ENCODE peak calls at places on chromosomes 4 and X, in five cellular contexts. F is activated B cell treated with CpG ODN at 0.5 μM for 24 hours, J is neural crest cell, N is heart right ventricle, W is uterus. I is an unnamed sample.

GRCh38 chrX:130176354-130176776 is 4.6 kb downstream of the RAB33A start:
- DNase-seq in F (no peak), J (no peak), N (no peak), W (no peak), I (peak; percentile 20)

GRCh38 chrX:144946696-144947095 is 300.6 kb upstream of the SPANXN1 start:
- DNase-seq in F (no peak), J (no peak), N (no peak), W (no peak), I (no peak)

GRCh38 chr4:4651811-4652609 is 110.2 kb upstream of the STX18 start:
- DNase-seq in F (no peak), J (no peak), N (no peak), W (no peak), I (no peak)

GRCh38 chr4:29970626-29971025 is 749.5 kb upstream of the PCDH7 start:
- DNase-seq in F (no peak), J (no peak), N (no peak), W (no peak), I (peak; percentile 56)

GRCh38 chr4:156255608-156256007 is 301.9 kb upstream of the CTSO start:
- DNase-seq in F (no peak), J (no peak), N (no peak), W (no peak), I (no peak)

GRCh38 chr4:185644408-185644807 is 109.1 kb upstream of the PDLIM3 start:
- DNase-seq in F (no peak), J (no peak), N (no peak), W (no peak), I (no peak)

GRCh38 chr4:78954048-78954666 is 14.9 kb upstream of the PAQR3 start:
- DNase-seq in F (no peak), J (peak; percentile 22), N (no peak), W (no peak), I (peak; percentile 22)

GRCh38 chr4:151537726-151538125 is 128.8 kb downstream of the FHIP1A start:
- DNase-seq in F (no peak), J (no peak), N (no peak), W (peak; percentile 62), I (no peak)

GRCh38 chr4:124389591-124389990 is 322.9 kb downstream of the ANKRD50 start:
- DNase-seq in F (no peak), J (no peak), N (no peak), W (no peak), I (peak; percentile 37)

GRCh38 chr4:124555959-124556358 is 156.6 kb downstream of the ANKRD50 start:
- DNase-seq in F (no peak), J (no peak), N (no peak), W (no peak), I (no peak)

GRCh38 chr4:119010909-119011606 is 122.4 kb downstream of the SYNPO2 start:
- DNase-seq in F (no peak), J (no peak), N (no peak), W (peak; percentile 36), I (no peak)

GRCh38 chr4:6681191-6681590 is 12.5 kb upstream of the S100P start:
- DNase-seq in F (no peak), J (no peak), N (no peak), W (no peak), I (no peak)

GRCh38 chr4:101753702-101754101 is 36.8 kb upstream of the BANK1 start:
- DNase-seq in F (no peak), J (no peak), N (no peak), W (no peak), I (peak; percentile 51)

GRCh38 chr4:13559414-13559813 is 15.1 kb upstream of the NKX3-2 start:
- DNase-seq in F (no peak), J (no peak), N (no peak), W (no peak), I (peak; percentile 68)

GRCh38 chr4:13481569-13481968 is 2.6 kb downstream of the RAB28 start:
- DNase-seq in F (no peak), J (no peak), N (no peak), W (no peak), I (peak; percentile 69)

GRCh38 chrX:137118536-137118935 is 84.7 kb upstream of the GPR101 start:
- DNase-seq in F (no peak), J (no peak), N (no peak), W (no peak), I (peak; percentile 47)

GRCh38 chr4:122152699-122153328 is 683 bp downstream of the BLTP1 start:
- DNase-seq in F (no peak), J (peak; percentile 33), N (peak; percentile 13), W (peak; percentile 33), I (peak; percentile 21)

GRCh38 chr4:184819786-184820185 is 6.0 kb downstream of the ACSL1 start:
- DNase-seq in F (no peak), J (no peak), N (no peak), W (no peak), I (no peak)

GRCh38 chr4:26235500-26235899 is 85.3 kb upstream of the RBPJ start:
- DNase-seq in F (no peak), J (no peak), N (peak; percentile 13), W (peak; percentile 35), I (peak; percentile 88)

GRCh38 chr4:182318256-182318655 is 75.1 kb downstream of the TENM3 start:
- DNase-seq in F (no peak), J (no peak), N (no peak), W (no peak), I (peak; percentile 34)

GRCh38 chrX:37995428-37995827 is 10.9 kb upstream of the SYTL5 start:
- DNase-seq in F (no peak), J (no peak), N (no peak), W (no peak), I (no peak)

GRCh38 chrX:37989304-37989703 is 17.0 kb upstream of the SYTL5 start:
- DNase-seq in F (no peak), J (no peak), N (no peak), W (no peak), I (no peak)

GRCh38 chrX:37997096-37997495 is 9.3 kb upstream of the SYTL5 start:
- DNase-seq in F (no peak), J (no peak), N (no peak), W (no peak), I (no peak)

GRCh38 chrX:37998586-37999267 is 7.6 kb upstream of the SYTL5 start:
- DNase-seq in F (no peak), J (no peak), N (no peak), W (no peak), I (peak; percentile 83)

DNA sequence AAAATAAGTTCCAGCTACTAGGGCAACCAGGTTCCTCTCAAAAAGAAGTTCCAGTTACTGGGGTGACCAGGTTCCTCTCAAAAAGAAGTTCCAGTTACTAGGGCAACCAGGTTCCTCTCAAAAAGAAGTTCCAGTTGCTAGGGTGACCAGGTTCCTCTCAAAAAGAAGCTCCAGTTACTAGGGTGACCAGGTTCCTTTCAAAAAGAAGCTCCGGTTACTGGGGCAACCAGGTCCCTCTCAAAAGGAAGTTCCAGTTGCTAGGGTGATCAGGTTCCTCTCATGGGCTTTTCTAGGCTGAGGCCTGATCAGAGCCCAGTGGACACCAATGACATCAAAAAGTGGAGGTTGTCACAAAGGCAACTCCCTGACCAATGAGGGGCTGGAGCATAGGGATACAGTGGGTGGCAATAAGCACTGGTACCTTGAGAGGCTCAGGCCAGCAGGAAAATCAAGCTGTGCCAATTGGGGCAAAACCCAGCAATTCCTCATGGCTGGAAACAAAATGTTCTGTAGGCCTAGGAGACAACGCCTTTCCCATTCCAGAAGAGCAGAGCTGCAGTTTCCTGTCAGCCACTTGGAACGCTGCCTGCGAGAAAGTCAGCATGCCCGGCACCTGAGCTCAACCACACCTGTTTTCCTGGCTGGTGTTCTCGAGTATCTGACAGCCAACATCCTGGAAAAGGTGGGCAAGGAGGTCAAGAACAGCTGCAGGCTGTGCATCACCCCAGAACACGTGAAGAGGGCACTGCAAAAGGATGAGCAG is 12.3 kb upstream of the SYTL5 start:
- DNase-seq in F (no peak), J (no peak), N (no peak), W (no peak), I (peak; percentile 63)
- TF ChIP-seq CTCF in F (no peak), J (no peak), N (no peak), W (no peak), I (peak; percentile 23)

GRCh38 chr4:53313510-53313909 is 52.4 kb downstream of the SCFD2 start:
- DNase-seq in F (no peak), J (peak; percentile 11), N (no peak), W (no peak), I (peak; percentile 38)
- TF ChIP-seq CTCF in F (no peak), J (peak; percentile 35), N (peak; percentile 7), W (no peak), I (peak; percentile 39)

GRCh38 chr4:96352051-96352517 is 512.2 kb downstream of the PDHA2 start:
- DNase-seq in F (no peak), J (peak; percentile 17), N (no peak), W (no peak), I (peak; percentile 40)
- TF ChIP-seq CTCF in F (no peak), J (peak; percentile 63), N (peak; percentile 37), W (no peak), I (peak; percentile 41)

DNA sequence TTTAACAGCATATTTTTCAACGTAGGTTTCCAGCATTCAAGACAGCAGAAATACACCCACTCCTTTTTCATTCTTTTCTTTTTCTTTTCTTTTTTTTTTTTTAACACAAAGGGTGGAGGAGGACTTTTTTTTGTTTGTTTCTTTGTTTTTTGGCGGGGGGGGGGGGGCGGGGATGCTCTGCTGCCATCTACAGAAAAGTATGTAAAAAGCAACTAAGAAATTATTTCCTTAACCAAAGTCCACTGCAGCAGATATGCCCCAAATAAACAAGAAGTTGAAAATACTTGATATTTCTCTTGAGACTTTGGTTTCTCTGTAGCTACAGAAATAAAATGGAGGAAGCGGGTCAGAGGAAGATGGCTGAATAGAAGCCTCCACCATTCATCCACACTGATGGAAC is 63.2 kb upstream of the PBDC1 start:
- DNase-seq in F (no peak), J (no peak), N (no peak), W (no peak), I (no peak)
- TF ChIP-seq CTCF in F (no peak), J (no peak), N (no peak), W (no peak), I (no peak)

DNA sequence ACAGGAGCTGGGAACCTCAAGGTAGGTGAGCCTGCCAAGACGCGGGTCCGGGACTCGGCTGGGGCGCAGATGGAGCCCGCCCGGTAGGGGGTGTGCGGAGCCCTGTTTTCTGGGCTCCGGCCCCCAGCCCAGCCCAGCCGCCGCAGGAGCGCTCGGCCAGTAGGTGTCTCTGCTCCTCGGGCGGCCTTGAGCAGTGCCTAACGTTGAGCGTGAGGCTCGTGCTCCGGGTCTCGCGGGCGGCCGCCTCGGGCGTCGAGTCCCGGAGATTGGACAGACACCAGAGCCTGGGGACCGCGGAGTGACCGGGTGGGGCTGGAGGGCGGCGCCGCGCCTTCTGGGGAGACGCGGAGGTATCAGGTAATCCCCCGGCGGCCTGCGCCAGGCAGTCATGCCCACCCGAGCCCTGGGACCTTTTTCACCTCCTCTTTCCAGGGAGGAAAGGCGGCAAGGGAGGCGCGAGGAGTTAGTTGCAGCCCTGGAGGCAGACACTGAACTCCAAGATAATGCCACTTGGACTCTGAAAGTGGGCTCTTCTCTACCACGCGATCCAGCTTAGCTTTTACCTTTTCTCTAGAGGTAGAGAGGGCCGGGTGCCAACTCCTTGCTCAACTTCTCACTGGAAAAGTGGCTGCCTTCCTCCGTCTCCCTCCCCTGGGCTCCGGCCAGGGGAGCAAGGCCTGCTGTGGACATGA is 14.5 kb upstream of the FGG start:
- DNase-seq in F (peak; percentile 46), J (peak; percentile 66), N (no peak), W (peak; percentile 28), I (peak; percentile 70)
- TF ChIP-seq CTCF in F (no peak), J (peak; percentile 75), N (peak; percentile 29), W (no peak), I (peak; percentile 60)

DNA sequence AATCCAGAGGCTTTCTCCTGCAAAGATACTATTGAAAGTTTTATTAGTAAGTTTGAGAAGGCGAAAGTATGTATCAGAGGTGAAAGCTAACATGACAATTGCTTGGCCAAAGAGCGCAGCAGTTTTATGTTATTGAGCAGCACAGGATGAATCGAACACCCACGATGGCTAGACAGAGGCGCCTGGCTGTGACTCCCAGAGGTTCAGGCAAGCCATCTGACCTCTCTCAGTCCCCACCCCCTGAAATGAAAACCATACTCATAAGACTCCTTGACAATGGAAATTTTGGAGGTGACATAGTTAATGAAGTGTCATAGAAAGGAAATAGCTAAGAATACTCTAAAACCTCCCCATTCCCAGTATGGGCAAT is 70.6 kb downstream of the MGST2 start:
- DNase-seq in F (no peak), J (no peak), N (no peak), W (no peak), I (no peak)
- TF ChIP-seq CTCF in F (no peak), J (no peak), N (no peak), W (no peak), I (no peak)

I was measured in epithelial cell of esophagus.